ENCODE peak calls at places on chromosomes 2 and 18, in six cellular contexts. One of them, this sample, is unnamed.

GRCh38 chr2:241702155-241702404 is 241 bp downstream of the ING5 start:
- DNase-seq in lower leg skin: no peak
- DNase-seq in Caco-2: no peak
- DNase-seq in cardiac fibroblast: peak; percentile 91
- DNase-seq in fibroblast of lung: peak; percentile 84
- DNase-seq in esophagus squamous epithelium: no peak
- DNase-seq in this sample: peak; percentile 77

GRCh38 chr2:98880266-98881152 is 55.5 kb downstream of the CRACDL start:
- DNase-seq in cardiac fibroblast: no peak
- DNase-seq in Caco-2: no peak
- DNase-seq in fibroblast of lung: no peak
- DNase-seq in esophagus squamous epithelium: no peak
- DNase-seq in lower leg skin: no peak
- DNase-seq in this sample: no peak

GRCh38 chr2:240631561-240632290 is 6.4 kb downstream of the GPR35 start:
- DNase-seq in Caco-2: no peak
- DNase-seq in cardiac fibroblast: no peak
- DNase-seq in lower leg skin: no peak
- DNase-seq in fibroblast of lung: no peak
- DNase-seq in esophagus squamous epithelium: no peak
- DNase-seq in this sample: no peak

GRCh38 chr2:160353166-160353565 is 140.4 kb downstream of the RBMS1 start:
- DNase-seq in fibroblast of lung: no peak
- DNase-seq in esophagus squamous epithelium: no peak
- DNase-seq in lower leg skin: no peak
- DNase-seq in Caco-2: peak; percentile 21
- DNase-seq in cardiac fibroblast: no peak
- DNase-seq in this sample: no peak

GRCh38 chr18:67359868-67360838 is 156.4 kb downstream of the DSEL start:
- DNase-seq in Caco-2: no peak
- DNase-seq in cardiac fibroblast: peak; percentile 89
- DNase-seq in fibroblast of lung: peak; percentile 92
- DNase-seq in lower leg skin: peak; percentile 70
- DNase-seq in esophagus squamous epithelium: no peak
- DNase-seq in this sample: peak; percentile 96

GRCh38 chr2:44920751-44921150 is 20.8 kb upstream of the SIX3 start:
- DNase-seq in fibroblast of lung: no peak
- DNase-seq in Caco-2: no peak
- DNase-seq in lower leg skin: no peak
- DNase-seq in cardiac fibroblast: no peak
- DNase-seq in esophagus squamous epithelium: no peak
- DNase-seq in this sample: no peak

GRCh38 chr2:43877782-43878464 is 39.2 kb downstream of the ABCG8 start:
- DNase-seq in cardiac fibroblast: peak; percentile 65
- DNase-seq in fibroblast of lung: peak; percentile 65
- DNase-seq in lower leg skin: peak; percentile 43
- DNase-seq in Caco-2: peak; percentile 83
- DNase-seq in esophagus squamous epithelium: no peak
- DNase-seq in this sample: peak; percentile 58

GRCh38 chr18:59954746-59955145 is 55.0 kb downstream of the PMAIP1 start:
- DNase-seq in esophagus squamous epithelium: no peak
- DNase-seq in lower leg skin: no peak
- DNase-seq in Caco-2: no peak
- DNase-seq in fibroblast of lung: peak; percentile 23
- DNase-seq in cardiac fibroblast: peak; percentile 10
- DNase-seq in this sample: peak; percentile 74

GRCh38 chr18:59079264-59079972 is 60.3 kb upstream of the SEC11C start:
- DNase-seq in fibroblast of lung: no peak
- DNase-seq in esophagus squamous epithelium: no peak
- DNase-seq in lower leg skin: no peak
- DNase-seq in Caco-2: no peak
- DNase-seq in cardiac fibroblast: no peak
- DNase-seq in this sample: no peak

GRCh38 chr2:145524303-145524702 is 1004.4 kb upstream of the ZEB2 start:
- DNase-seq in Caco-2: no peak
- DNase-seq in fibroblast of lung: no peak
- DNase-seq in lower leg skin: no peak
- DNase-seq in esophagus squamous epithelium: no peak
- DNase-seq in cardiac fibroblast: no peak
- DNase-seq in this sample: no peak

GRCh38 chr2:186891219-186891621 is 42.2 kb upstream of the ZSWIM2 start:
- DNase-seq in lower leg skin: no peak
- DNase-seq in fibroblast of lung: peak; percentile 72
- DNase-seq in esophagus squamous epithelium: no peak
- DNase-seq in cardiac fibroblast: peak; percentile 84
- DNase-seq in Caco-2: no peak
- DNase-seq in this sample: no peak

GRCh38 chr2:54088191-54088634 is 27.2 kb upstream of the ACYP2 start:
- DNase-seq in esophagus squamous epithelium: no peak
- DNase-seq in cardiac fibroblast: peak; percentile 31
- DNase-seq in lower leg skin: no peak
- DNase-seq in Caco-2: peak; percentile 18
- DNase-seq in fibroblast of lung: peak; percentile 29
- DNase-seq in this sample: peak; percentile 57

GRCh38 chr2:238598802-238599530 is 172.2 kb downstream of the ASB1 start:
- DNase-seq in esophagus squamous epithelium: no peak
- DNase-seq in Caco-2: no peak
- DNase-seq in fibroblast of lung: no peak
- DNase-seq in cardiac fibroblast: no peak
- DNase-seq in lower leg skin: no peak
- DNase-seq in this sample: no peak

GRCh38 chr18:14930576-14930975 is 182.6 kb downstream of the ANKRD30B start:
- DNase-seq in fibroblast of lung: no peak
- DNase-seq in lower leg skin: no peak
- DNase-seq in cardiac fibroblast: no peak
- DNase-seq in Caco-2: no peak
- DNase-seq in esophagus squamous epithelium: no peak
- DNase-seq in this sample: no peak

DNA sequence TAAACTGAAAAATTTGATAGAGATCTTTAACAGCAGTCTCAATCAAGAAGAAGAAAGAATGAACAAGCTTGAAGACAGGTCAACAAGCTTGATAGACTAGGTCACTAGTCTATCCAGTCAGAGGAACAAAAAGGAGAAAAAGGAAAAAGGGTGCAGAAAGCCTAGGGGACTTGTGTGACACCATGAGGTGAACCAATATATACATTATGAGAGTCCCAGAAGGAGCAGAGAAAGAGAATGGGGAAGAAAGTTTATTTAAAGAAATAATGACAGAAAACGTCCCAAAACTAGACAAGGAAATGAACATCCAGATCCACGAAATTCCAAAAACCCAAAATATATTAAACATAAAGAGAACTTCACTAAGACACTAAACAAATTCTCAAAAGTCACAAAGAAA is 84.5 kb downstream of the VAPA start:
- DNase-seq in cardiac fibroblast: no peak
- DNase-seq in fibroblast of lung: no peak
- DNase-seq in Caco-2: no peak
- DNase-seq in esophagus squamous epithelium: no peak
- DNase-seq in lower leg skin: no peak
- DNase-seq in this sample: no peak
- H3K4me3 ChIP-seq in cardiac fibroblast: no peak overlapping the region
- H3K4me3 ChIP-seq in fibroblast of lung: no peak overlapping the region
- H3K4me3 ChIP-seq in Caco-2: no peak overlapping the region
- H3K4me3 ChIP-seq in esophagus squamous epithelium: no peak overlapping the region
- H3K4me3 ChIP-seq in lower leg skin: no peak overlapping the region
- H3K4me3 ChIP-seq in this sample: no peak overlapping the region

GRCh38 chr18:75854174-75854573 is 426.7 kb upstream of the SMIM21 start:
- DNase-seq in cardiac fibroblast: no peak
- DNase-seq in lower leg skin: no peak
- DNase-seq in Caco-2: peak; percentile 3
- DNase-seq in fibroblast of lung: no peak
- DNase-seq in esophagus squamous epithelium: no peak
- DNase-seq in this sample: no peak
- TF ChIP-seq CTCF in cardiac fibroblast: peak; percentile 9
- TF ChIP-seq CTCF in lower leg skin: no peak
- TF ChIP-seq CTCF in Caco-2: no peak
- TF ChIP-seq CTCF in fibroblast of lung: no peak
- TF ChIP-seq CTCF in esophagus squamous epithelium: no peak
- TF ChIP-seq CTCF in this sample: peak; percentile 16

DNA sequence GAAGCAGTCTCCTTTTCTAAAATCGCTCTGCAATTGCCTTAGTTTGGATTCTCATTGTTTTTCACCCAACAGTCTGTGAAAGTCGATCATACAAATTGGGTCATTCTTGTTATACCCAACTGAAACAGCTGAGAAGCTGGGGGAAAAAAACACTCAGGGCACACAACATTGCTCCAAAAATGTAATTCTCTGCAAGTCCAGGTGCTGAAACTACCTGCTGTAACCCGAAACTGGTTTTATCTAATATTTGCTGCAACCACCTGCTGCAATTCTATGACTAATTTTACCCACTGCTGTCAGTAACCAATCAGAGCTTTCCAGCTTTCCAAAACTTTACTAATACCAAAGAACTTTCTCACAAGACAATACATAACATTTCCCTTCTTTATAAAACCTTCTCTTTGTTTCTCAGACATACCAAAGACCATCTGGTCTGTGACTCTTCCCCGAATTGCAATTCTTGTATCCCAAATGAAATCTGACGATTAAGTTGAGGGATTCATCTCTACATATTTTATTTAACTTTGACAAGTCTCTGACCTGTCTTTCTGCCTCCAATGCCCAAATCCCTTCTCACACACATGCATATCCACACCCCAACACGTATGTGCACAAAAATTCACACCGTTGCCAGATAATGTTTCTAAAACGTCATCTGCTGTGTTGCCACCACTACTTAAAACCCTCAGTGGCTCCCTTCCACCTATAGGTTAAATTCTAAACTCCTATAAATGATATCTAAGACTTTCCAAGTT is 198.3 kb downstream of the PIEZO2 start:
- DNase-seq in fibroblast of lung: no peak
- DNase-seq in cardiac fibroblast: no peak
- DNase-seq in lower leg skin: no peak
- DNase-seq in Caco-2: no peak
- DNase-seq in esophagus squamous epithelium: no peak
- DNase-seq in this sample: no peak
- H3K4me3 ChIP-seq in fibroblast of lung: no peak overlapping the region
- H3K4me3 ChIP-seq in cardiac fibroblast: no peak overlapping the region
- H3K4me3 ChIP-seq in lower leg skin: no peak overlapping the region
- H3K4me3 ChIP-seq in Caco-2: no peak overlapping the region
- H3K4me3 ChIP-seq in esophagus squamous epithelium: no peak overlapping the region
- H3K4me3 ChIP-seq in this sample: no peak overlapping the region

DNA sequence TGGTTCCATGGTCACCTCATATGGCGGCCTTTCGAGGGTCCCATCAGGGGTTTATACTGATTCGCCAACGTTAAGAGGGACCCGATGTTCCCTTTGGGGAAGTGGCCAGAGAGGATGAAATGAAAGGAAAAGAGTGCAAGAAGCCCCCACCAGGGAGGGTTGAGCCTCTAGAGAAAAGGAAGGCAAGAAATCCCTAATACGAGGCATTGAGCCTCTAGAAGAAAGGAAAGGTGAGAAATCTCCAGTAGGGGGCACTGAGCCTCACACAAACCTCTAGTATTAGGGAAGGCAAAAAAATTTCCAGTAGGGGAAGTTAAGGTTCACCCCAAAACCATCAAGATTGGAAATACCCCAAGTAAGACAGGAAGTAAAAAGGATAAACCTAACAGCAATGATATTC is 9.8 kb upstream of the SAP130 start:
- DNase-seq in cardiac fibroblast: no peak
- DNase-seq in esophagus squamous epithelium: no peak
- DNase-seq in fibroblast of lung: no peak
- DNase-seq in lower leg skin: no peak
- DNase-seq in Caco-2: no peak
- DNase-seq in this sample: no peak
- TF ChIP-seq CTCF in cardiac fibroblast: no peak
- TF ChIP-seq CTCF in esophagus squamous epithelium: no peak
- TF ChIP-seq CTCF in fibroblast of lung: no peak
- TF ChIP-seq CTCF in lower leg skin: no peak
- TF ChIP-seq CTCF in Caco-2: no peak
- TF ChIP-seq CTCF in this sample: no peak

GRCh38 chr2:23381084-23381483 is 3.9 kb upstream of the KLHL29 start:
- DNase-seq in cardiac fibroblast: peak; percentile 70
- DNase-seq in lower leg skin: peak; percentile 79
- DNase-seq in esophagus squamous epithelium: no peak
- DNase-seq in fibroblast of lung: peak; percentile 68
- DNase-seq in Caco-2: no peak
- DNase-seq in this sample: peak; percentile 52
- H3K4me3 ChIP-seq in cardiac fibroblast: no peak overlapping the region
- H3K4me3 ChIP-seq in lower leg skin: no peak overlapping the region
- H3K4me3 ChIP-seq in esophagus squamous epithelium: no peak overlapping the region
- H3K4me3 ChIP-seq in fibroblast of lung: peak overlapping the region; percentile 21
- H3K4me3 ChIP-seq in Caco-2: no peak overlapping the region
- H3K4me3 ChIP-seq in this sample: no peak overlapping the region

DNA sequence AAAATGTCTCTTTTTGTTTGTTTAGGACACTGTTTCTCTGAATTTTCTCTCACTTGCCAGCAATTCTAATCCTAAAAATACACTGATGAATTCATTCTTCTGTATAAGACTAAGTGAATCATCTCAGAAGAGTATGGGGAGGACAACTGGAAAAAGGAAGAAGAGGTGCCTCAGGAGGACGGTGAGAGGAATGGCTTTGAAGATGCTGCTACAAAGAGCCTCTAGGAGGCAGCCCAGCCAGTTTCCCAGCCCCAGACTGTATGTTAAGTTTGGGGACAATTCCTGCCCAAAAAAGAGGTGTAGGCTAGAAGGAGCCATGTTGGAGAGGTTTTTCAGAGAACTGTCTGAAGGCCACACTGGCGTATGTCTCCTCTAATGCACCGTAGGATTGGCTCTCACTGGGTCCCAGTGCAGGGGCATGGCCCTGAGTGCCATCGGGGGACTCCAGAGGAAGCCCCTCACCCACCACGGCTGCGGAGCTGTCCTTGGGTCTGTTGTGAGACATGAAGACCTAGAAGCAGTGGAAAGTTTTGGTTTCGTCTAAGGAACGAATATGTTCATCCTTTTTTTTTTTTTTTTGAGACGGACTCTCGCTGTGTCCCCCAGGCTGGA is 3.1 kb upstream of the SDC1 start:
- DNase-seq in esophagus squamous epithelium: no peak
- DNase-seq in cardiac fibroblast: no peak
- DNase-seq in lower leg skin: no peak
- DNase-seq in Caco-2: no peak
- DNase-seq in fibroblast of lung: no peak
- DNase-seq in this sample: no peak
- TF ChIP-seq CTCF in esophagus squamous epithelium: no peak
- TF ChIP-seq CTCF in cardiac fibroblast: no peak
- TF ChIP-seq CTCF in lower leg skin: no peak
- TF ChIP-seq CTCF in Caco-2: no peak
- TF ChIP-seq CTCF in fibroblast of lung: no peak
- TF ChIP-seq CTCF in this sample: no peak

GRCh38 chr2:63056309-63057065 is 5.9 kb downstream of the OTX1 start:
- DNase-seq in cardiac fibroblast: no peak
- DNase-seq in lower leg skin: no peak
- DNase-seq in fibroblast of lung: no peak
- DNase-seq in esophagus squamous epithelium: no peak
- DNase-seq in Caco-2: no peak
- DNase-seq in this sample: no peak
- H3K4me3 ChIP-seq in cardiac fibroblast: no peak overlapping the region
- H3K4me3 ChIP-seq in lower leg skin: no peak overlapping the region
- H3K4me3 ChIP-seq in fibroblast of lung: no peak overlapping the region
- H3K4me3 ChIP-seq in esophagus squamous epithelium: peak overlapping the region; percentile 8
- H3K4me3 ChIP-seq in Caco-2: no peak overlapping the region
- H3K4me3 ChIP-seq in this sample: no peak overlapping the region

DNA sequence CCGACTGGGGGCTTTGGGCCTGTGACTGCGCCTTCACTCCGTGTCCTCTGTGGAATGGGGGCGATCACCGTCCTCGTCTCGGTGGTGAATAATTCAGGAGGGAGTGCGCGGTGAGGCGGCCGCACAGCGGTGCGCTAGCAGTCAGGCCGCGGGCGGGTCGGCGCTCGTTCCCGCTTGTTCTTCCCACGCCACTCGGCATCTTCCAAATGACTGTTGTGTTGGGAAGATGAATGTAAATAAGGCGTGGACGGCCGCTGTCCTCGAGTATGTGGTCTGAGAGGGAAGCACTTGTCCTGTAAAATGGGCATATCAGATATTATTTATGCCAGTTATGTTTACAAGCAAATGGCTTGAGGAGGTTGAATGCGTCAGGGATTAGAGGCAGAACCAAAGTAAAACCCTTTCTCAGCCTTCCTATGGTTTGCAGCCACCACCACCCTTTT is 607 bp upstream of the VPS4B start:
- DNase-seq in fibroblast of lung: no peak
- DNase-seq in cardiac fibroblast: no peak
- DNase-seq in esophagus squamous epithelium: no peak
- DNase-seq in lower leg skin: no peak
- DNase-seq in Caco-2: no peak
- DNase-seq in this sample: no peak
- TF ChIP-seq CTCF in fibroblast of lung: no peak
- TF ChIP-seq CTCF in cardiac fibroblast: no peak
- TF ChIP-seq CTCF in esophagus squamous epithelium: no peak
- TF ChIP-seq CTCF in lower leg skin: no peak
- TF ChIP-seq CTCF in Caco-2: no peak
- TF ChIP-seq CTCF in this sample: no peak

This sample was measured in astrocyte of the spinal cord.